ENCODE peak calls at places on chromosomes 2 and 18, in ten cellular contexts. D is activated naive CD8-positive, alpha-beta T cell treated with anti-CD3 and anti-CD28 coated beads, Interleukin-2, amount 10 ng/mL, durations not matched to agents 7 days and 5 days; S is RPMI7951; K is GM12864; P is cardiac muscle cell; Q is stimulated activated CD4-positive, alpha-beta T cell treated with anti-CD3 and anti-CD28 coated beads, Interleukin-1b, Interleukin-23, amount 100 ng/mL, for 24 hours; U is IMR-90; E is upper lobe of right lung; M is NCI-H510A treated with DMSO at 0.1 percent for 48 hours; B is HuH-7.5. Y is an unnamed sample.

GRCh38 chr2:70417011-70417410 is 115.1 kb upstream of the FAM136A start:
- DNase-seq in D (no peak), S (no peak), K (no peak), P (no peak), Q (no peak), U (no peak), E (no peak), M (no peak), B (no peak), Y (no peak)

GRCh38 chr18:8847066-8847755 is 141.9 kb downstream of the MTCL1 start:
- DNase-seq in D (no peak), S (no peak), K (no peak), P (peak), Q (no peak), U (peak), E (no peak), M (no peak), B (no peak), Y (peak)

GRCh38 chr2:40668435-40668834 is 216.5 kb upstream of the SLC8A1 start:
- DNase-seq in D (no peak), S (no peak), K (no peak), P (peak), Q (no peak), U (peak), E (no peak), M (no peak), B (no peak), Y (no peak)

GRCh38 chr2:9972621-9973445 is 21.3 kb downstream of the GRHL1 start:
- DNase-seq in D (no peak), S (peak), K (no peak), P (peak), Q (no peak), U (peak), E (no peak), M (no peak), B (no peak), Y (peak)

GRCh38 chr2:133266926-133267590 is 301.2 kb downstream of the NCKAP5 start:
- DNase-seq in D (no peak), S (no peak), K (no peak), P (no peak), Q (no peak), U (no peak), E (no peak), M (peak), B (peak), Y (no peak)

GRCh38 chr2:240164586-240164985 is 24.1 kb upstream of the OTOS start:
- DNase-seq in D (no peak), S (no peak), K (no peak), P (no peak), Q (no peak), U (no peak), E (peak), M (no peak), B (no peak), Y (no peak)

GRCh38 chr2:221385716-221386115 is 186.4 kb downstream of the EPHA4 start:
- DNase-seq in D (no peak), S (no peak), K (no peak), P (no peak), Q (no peak), U (no peak), E (no peak), M (no peak), B (no peak), Y (no peak)

GRCh38 chr18:61335737-61336555 is 2.7 kb downstream of the CDH20 start:
- DNase-seq in D (no peak), S (no peak), K (no peak), P (peak), Q (no peak), U (no peak), E (no peak), M (no peak), B (no peak), Y (no peak)

GRCh38 chr2:229043681-229044080 is 227.4 kb downstream of the PID1 start:
- DNase-seq in D (no peak), S (peak), K (no peak), P (no peak), Q (no peak), U (no peak), E (no peak), M (no peak), B (no peak), Y (no peak)

GRCh38 chr2:8078760-8079159 is 603.1 kb upstream of the ID2 start:
- DNase-seq in D (no peak), S (no peak), K (no peak), P (no peak), Q (no peak), U (no peak), E (no peak), M (no peak), B (no peak), Y (no peak)

GRCh38 chr2:10331702-10332401 is 29.1 kb downstream of the HPCAL1 start:
- DNase-seq in D (no peak), S (no peak), K (no peak), P (no peak), Q (no peak), U (no peak), E (no peak), M (peak), B (no peak), Y (no peak)

GRCh38 chr2:233814063-233814435 is 35.9 kb downstream of the MROH2A start:
- DNase-seq in D (no peak), S (no peak), K (no peak), P (peak), Q (no peak), U (peak), E (no peak), M (no peak), B (no peak), Y (peak)

GRCh38 chr2:74876081-74876886 is 42.4 kb downstream of the HK2 start:
- DNase-seq in D (peak), S (peak), K (peak), P (peak), Q (peak), U (peak), E (peak), M (peak), B (peak), Y (peak)

GRCh38 chr18:32368170-32368569 is 102.5 kb downstream of the GAREM1 start:
- DNase-seq in D (no peak), S (no peak), K (no peak), P (no peak), Q (no peak), U (no peak), E (no peak), M (no peak), B (no peak), Y (no peak)

Y was measured in HT1080.